ENCODE peak calls at places on chromosomes 3 and 15, in five cellular contexts. N, E, F, X and L are unnamed samples.

GRCh38 chr3:5567113-5567512 is 379.6 kb downstream of the EDEM1 start:
- DNase-seq in N (no peak), E (no peak), F (no peak), X (no peak), L (no peak)

GRCh38 chr3:159234306-159234705 is 432.5 kb downstream of the MFSD1 start:
- DNase-seq in N (peak; percentile 54), E (no peak), F (no peak), X (no peak), L (no peak)

GRCh38 chr3:138245026-138245425 is 57.9 kb downstream of the ARMC8 start:
- DNase-seq in N (no peak), E (no peak), F (no peak), X (no peak), L (no peak)

GRCh38 chr15:39789736-39790135 is 7.1 kb upstream of the FSIP1 start:
- DNase-seq in N (no peak), E (no peak), F (no peak), X (no peak), L (no peak)

GRCh38 chr15:94234300-94234699 is 2.9 kb downstream of the MCTP2 start:
- DNase-seq in N (peak; percentile 61), E (no peak), F (peak; percentile 36), X (no peak), L (no peak)

GRCh38 chr15:62994975-62995730 is 47.4 kb upstream of the TPM1 start:
- DNase-seq in N (no peak), E (no peak), F (no peak), X (no peak), L (no peak)

GRCh38 chr15:59138243-59138642 is 33.3 kb downstream of the CCNB2 start:
- DNase-seq in N (peak; percentile 54), E (peak; percentile 3), F (peak; percentile 34), X (peak; percentile 43), L (peak; percentile 8)

GRCh38 chr3:9786825-9787654 is 5.2 kb downstream of the TADA3 start:
- DNase-seq in N (no peak), E (no peak), F (no peak), X (no peak), L (no peak)

GRCh38 chr3:22115581-22115980 is 364.6 kb upstream of the ZNF385D start:
- DNase-seq in N (peak; percentile 38), E (no peak), F (no peak), X (no peak), L (no peak)

GRCh38 chr3:139353920-139354556 is 10.2 kb downstream of the MRPS22 start:
- DNase-seq in N (peak; percentile 64), E (peak; percentile 7), F (no peak), X (no peak), L (peak; percentile 83)

GRCh38 chr15:41996921-41997592 is 23.8 kb downstream of the PLA2G4E start:
- DNase-seq in N (no peak), E (no peak), F (no peak), X (no peak), L (no peak)

GRCh38 chr3:190972840-190973270 is 110.4 kb upstream of the GMNC start:
- DNase-seq in N (peak; percentile 43), E (no peak), F (no peak), X (no peak), L (no peak)

GRCh38 chr3:122030381-122031122 is 8.5 kb upstream of the ILDR1 start:
- DNase-seq in N (no peak), E (no peak), F (no peak), X (no peak), L (no peak)

GRCh38 chr3:13537244-13537921 is 11.5 kb upstream of the FBLN2 start:
- DNase-seq in N (no peak), E (no peak), F (no peak), X (no peak), L (no peak)

GRCh38 chr3:122283796-122284445 is 41.1 kb upstream of the CSTA start:
- DNase-seq in N (no peak), E (no peak), F (no peak), X (no peak), L (no peak)

GRCh38 chr3:5213574-5213966 is 26.1 kb downstream of the EDEM1 start:
- DNase-seq in N (no peak), E (no peak), F (no peak), X (no peak), L (no peak)

GRCh38 chr15:52803543-52804306 is 13.6 kb upstream of the ONECUT1 start:
- DNase-seq in N (no peak), E (no peak), F (no peak), X (no peak), L (no peak)

GRCh38 chr3:49454457-49454856 is 15.6 kb upstream of the DAG1 start:
- DNase-seq in N (peak; percentile 68), E (no peak), F (no peak), X (no peak), L (no peak)

GRCh38 chr3:120264963-120265362 is 20.1 kb downstream of the GPR156 start:
- DNase-seq in N (no peak), E (no peak), F (no peak), X (no peak), L (no peak)

GRCh38 chr15:90560229-90560771 is 30.6 kb downstream of the CRTC3 start:
- DNase-seq in N (peak; percentile 93), E (no peak), F (no peak), X (no peak), L (no peak)

GRCh38 chr3:105755121-105755886 is 113.5 kb downstream of the CBLB start:
- DNase-seq in N (no peak), E (no peak), F (no peak), X (no peak), L (no peak)

GRCh38 chr15:74270155-74270554 is 34.0 kb downstream of the CCDC33 start:
- DNase-seq in N (no peak), E (no peak), F (no peak), X (no peak), L (no peak)

GRCh38 chr15:42331235-42331634 is 28.1 kb upstream of the CAPN3 start:
- DNase-seq in N (no peak), E (no peak), F (no peak), X (no peak), L (no peak)

GRCh38 chr3:2807514-2807913 is 302.7 kb downstream of the IL5RA start:
- DNase-seq in N (no peak), E (no peak), F (no peak), X (no peak), L (no peak)

GRCh38 chr3:133476971-133477375 is 77.1 kb downstream of the BFSP2 start:
- DNase-seq in N (no peak), E (no peak), F (no peak), X (no peak), L (no peak)

GRCh38 chr15:37824717-37825382 is 109.6 kb upstream of the TMCO5A start:
- DNase-seq in N (peak; percentile 67), E (no peak), F (no peak), X (no peak), L (peak; percentile 93)

GRCh38 chr15:75636026-75636425 is 4.0 kb downstream of the IMP3 start:
- DNase-seq in N (no peak), E (no peak), F (no peak), X (no peak), L (no peak)

GRCh38 chr3:187976361-187976900 is 177.5 kb upstream of the LPP start:
- DNase-seq in N (no peak), E (no peak), F (no peak), X (no peak), L (no peak)

GRCh38 chr3:175777495-175777894 is 918.4 kb downstream of the NAALADL2 start:
- DNase-seq in N (no peak), E (no peak), F (no peak), X (no peak), L (no peak)

GRCh38 chr3:52468336-52468735 is 12.9 kb downstream of the NISCH start:
- DNase-seq in N (no peak), E (no peak), F (no peak), X (no peak), L (no peak)

GRCh38 chr3:10194328-10195071 is 29.8 kb downstream of the IRAK2 start:
- DNase-seq in N (peak; percentile 83), E (no peak), F (no peak), X (peak; percentile 53), L (no peak)

GRCh38 chr15:72198410-72199270 is 1.1 kb upstream of the GRAMD2A start:
- DNase-seq in N (no peak), E (no peak), F (no peak), X (no peak), L (no peak)

GRCh38 chr15:35728176-35728938 is 182.4 kb upstream of the DPH6 start:
- DNase-seq in N (no peak), E (no peak), F (no peak), X (no peak), L (no peak)

GRCh38 chr15:24772709-24773373 is 97.3 kb downstream of the NPAP1 start:
- DNase-seq in N (no peak), E (peak; percentile 64), F (peak; percentile 30), X (peak; percentile 47), L (no peak)

GRCh38 chr15:69881760-69882159 is 216.0 kb downstream of the TLE3 start:
- DNase-seq in N (no peak), E (peak; percentile 3), F (no peak), X (no peak), L (no peak)

GRCh38 chr3:129441782-129442181 is 1.8 kb downstream of the IFT122 start:
- DNase-seq in N (peak; percentile 22), E (no peak), F (no peak), X (no peak), L (no peak)

GRCh38 chr3:101193957-101194356 is 126.4 kb downstream of the IMPG2 start:
- DNase-seq in N (peak; percentile 40), E (no peak), F (no peak), X (no peak), L (peak; percentile 9)